ENCODE peak calls at places on chromosomes 11 and 22, in five cellular contexts. F is CD4-positive, alpha-beta T cell; G is HCT116; P is iPS DF 6.9; Z is right atrium auricular region. C is an unnamed sample.

GRCh38 chr22:37154925-37155712 is 5.4 kb upstream of the IL2RB start:
- DNase-seq in F (no peak), G (peak), P (no peak), Z (no peak), C (no peak)

GRCh38 chr22:41589260-41589600 is 410 bp downstream of the PMM1 start:
- DNase-seq in F (no peak), G (no peak), P (no peak), Z (no peak), C (peak)

GRCh38 chr11:27545946-27546345 is 39.4 kb upstream of the LIN7C start:
- DNase-seq in F (no peak), G (no peak), P (no peak), Z (no peak), C (no peak)

GRCh38 chr22:31278643-31279326 is 13.5 kb downstream of the PIK3IP1 start:
- DNase-seq in F (no peak), G (no peak), P (no peak), Z (no peak), C (peak)

GRCh38 chr11:124643605-124644425 is 21.2 kb downstream of the TBRG1 start:
- DNase-seq in F (no peak), G (no peak), P (no peak), Z (no peak), C (no peak)

GRCh38 chr11:118051611-118052461 is 25.0 kb upstream of the TMPRSS4 start:
- DNase-seq in F (peak), G (no peak), P (no peak), Z (no peak), C (peak)

GRCh38 chr22:24977370-24978230 is 25.1 kb downstream of the KIAA1671 start:
- DNase-seq in F (no peak), G (no peak), P (no peak), Z (peak), C (peak)

GRCh38 chr11:68966894-68967780 is 13.6 kb downstream of the MRGPRD start:
- DNase-seq in F (no peak), G (no peak), P (no peak), Z (no peak), C (no peak)

GRCh38 chr22:37894939-37895670 is 11.0 kb upstream of the MICALL1 start:
- DNase-seq in F (no peak), G (no peak), P (no peak), Z (no peak), C (no peak)

GRCh38 chr11:87212891-87213290 is 175.2 kb downstream of the TMEM135 start:
- DNase-seq in F (no peak), G (no peak), P (no peak), Z (no peak), C (no peak)

GRCh38 chr11:10450451-10451398 is 4.3 kb upstream of the AMPD3 start:
- DNase-seq in F (peak), G (peak), P (peak), Z (no peak), C (peak)

GRCh38 chr11:60984616-60985015 is 13.1 kb downstream of the CD6 start:
- DNase-seq in F (no peak), G (no peak), P (no peak), Z (no peak), C (no peak)

GRCh38 chr11:101477926-101478325 is 105.9 kb downstream of the TRPC6 start:
- DNase-seq in F (no peak), G (no peak), P (no peak), Z (no peak), C (no peak)

GRCh38 chr11:74182635-74183034 is 11.5 kb downstream of the PPME1 start:
- DNase-seq in F (no peak), G (no peak), P (no peak), Z (no peak), C (no peak)

GRCh38 chr22:43237280-43237679 is 50.3 kb upstream of the TTLL12 start:
- DNase-seq in F (no peak), G (no peak), P (no peak), Z (no peak), C (no peak)

GRCh38 chr11:47305734-47306483 is 36.0 kb downstream of the MADD start:
- DNase-seq in F (no peak), G (no peak), P (no peak), Z (peak), C (no peak)

GRCh38 chr11:47308050-47308823 is 38.3 kb downstream of the MADD start:
- DNase-seq in F (no peak), G (no peak), P (no peak), Z (no peak), C (no peak)

GRCh38 chr11:47302853-47303252 is 32.9 kb downstream of the MADD start:
- DNase-seq in F (no peak), G (no peak), P (no peak), Z (no peak), C (no peak)

GRCh38 chr11:47306484-47306844 is 36.5 kb downstream of the MADD start:
- DNase-seq in F (no peak), G (no peak), P (no peak), Z (no peak), C (no peak)
- H3K27ac ChIP-seq in F (no peak), G (no peak), P (no peak), Z (peak), C (no peak)

DNA sequence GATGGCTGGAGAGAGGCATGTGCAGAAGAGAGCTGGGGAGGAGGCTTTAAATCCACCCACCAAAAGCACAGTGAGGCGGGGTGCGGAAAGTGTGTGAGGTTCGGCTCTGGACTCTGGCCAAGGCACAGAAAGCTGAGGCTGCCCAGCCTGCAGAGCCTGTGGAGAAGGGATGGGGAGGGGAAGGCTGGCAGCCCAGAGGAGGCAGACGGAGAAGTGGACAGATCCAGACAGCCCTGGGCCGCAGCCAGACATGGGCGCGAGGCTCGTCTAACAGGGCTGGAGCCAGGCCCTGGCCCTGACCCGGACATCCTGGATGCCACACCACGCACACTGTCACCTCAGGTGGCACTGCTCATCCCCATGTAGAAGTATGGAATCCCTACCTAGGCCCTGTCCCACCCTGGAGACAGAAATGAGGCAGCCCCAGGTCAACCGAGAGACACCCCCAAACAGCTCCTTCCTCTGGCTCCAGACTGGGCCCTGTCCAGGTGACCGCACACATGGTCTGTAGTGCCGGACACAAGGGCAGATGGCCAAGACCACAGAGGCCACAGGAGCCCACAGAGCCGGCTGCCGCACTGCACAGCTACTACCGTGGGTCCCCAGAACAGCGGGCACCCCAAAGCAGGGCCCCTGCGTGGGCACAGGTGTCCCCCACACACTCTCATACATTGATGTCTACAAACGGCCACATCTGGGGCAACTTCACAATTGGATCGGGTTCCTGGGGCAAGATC is 16.6 kb upstream of the MOB2 start:
- DNase-seq in F (no peak), G (no peak), P (no peak), Z (no peak), C (no peak)
- H3K27ac ChIP-seq in F (no peak), G (no peak), P (no peak), Z (peak), C (no peak)

GRCh38 chr11:64687204-64687603 is 35.8 kb downstream of the NRXN2 start:
- DNase-seq in F (no peak), G (no peak), P (no peak), Z (no peak), C (no peak)

GRCh38 chr11:64686466-64687175 is 36.4 kb downstream of the NRXN2 start:
- DNase-seq in F (no peak), G (no peak), P (no peak), Z (no peak), C (no peak)

GRCh38 chr11:64690235-64690634 is 32.8 kb downstream of the NRXN2 start:
- DNase-seq in F (no peak), G (no peak), P (no peak), Z (no peak), C (no peak)

GRCh38 chr11:64688534-64688982 is 34.4 kb downstream of the NRXN2 start:
- DNase-seq in F (peak), G (peak), P (peak), Z (peak), C (peak)

GRCh38 chr11:64687641-64688533 is 35.1 kb downstream of the NRXN2 start:
- DNase-seq in F (no peak), G (no peak), P (no peak), Z (no peak), C (no peak)
- H3K27ac ChIP-seq in F (no peak), G (no peak), P (no peak), Z (peak), C (no peak)

GRCh38 chr11:66592457-66593302 is at the start of the genes CCDC87 and CCS:
- DNase-seq in F (peak), G (peak), P (peak), Z (peak), C (peak)
- H3K27ac ChIP-seq in F (peak), G (peak), P (no peak), Z (peak), C (peak)